ENCODE peak calls at places on chromosome 10, in four cellular contexts. M is lung microvascular endothelial cell, P is esophagus squamous epithelium, B is Caco-2. D is an unnamed sample.

GRCh38 chr10:71241114-71241898 is 28.9 kb downstream of the UNC5B start:
- DNase-seq in M (peak), P (no peak), B (no peak), D (no peak)

GRCh38 chr10:11272915-11273389 is 255.3 kb downstream of the CELF2 start:
- DNase-seq in M (no peak), P (no peak), B (no peak), D (no peak)

GRCh38 chr10:67697646-67698245 is 1.8 kb upstream of the CTNNA3 start:
- DNase-seq in M (peak), P (no peak), B (peak), D (no peak)

GRCh38 chr10:79946270-79947082 is 2.4 kb downstream of the SFTPD start:
- DNase-seq in M (no peak), P (no peak), B (no peak), D (no peak)

GRCh38 chr10:82813856-82814255 is 938.9 kb downstream of the NRG3 start:
- DNase-seq in M (no peak), P (no peak), B (peak), D (no peak)

GRCh38 chr10:117472872-117473271 is 69.7 kb upstream of the EMX2 start:
- DNase-seq in M (no peak), P (no peak), B (no peak), D (no peak)

GRCh38 chr10:131726460-131726861 is 174.3 kb upstream of the PPP2R2D start:
- DNase-seq in M (peak), P (no peak), B (no peak), D (no peak)

GRCh38 chr10:60760711-60761210 is 17.5 kb upstream of the CDK1 start:
- DNase-seq in M (no peak), P (no peak), B (no peak), D (no peak)

GRCh38 chr10:124293641-124294449 is 124.9 kb downstream of the OAT start:
- DNase-seq in M (no peak), P (no peak), B (no peak), D (no peak)

GRCh38 chr10:31999836-32000235 is 56.4 kb downstream of the KIF5B start:
- DNase-seq in M (no peak), P (no peak), B (no peak), D (no peak)

GRCh38 chr10:48684792-48685651 is at the start of gene WDFY4:
- DNase-seq in M (no peak), P (no peak), B (no peak), D (no peak)

GRCh38 chr10:1738950-1739349 is 1.6 kb upstream of the ADARB2 start:
- DNase-seq in M (no peak), P (no peak), B (no peak), D (no peak)

GRCh38 chr10:14173706-14174594 is 156.8 kb downstream of the FRMD4A start:
- DNase-seq in M (peak), P (no peak), B (peak), D (no peak)

GRCh38 chr10:115827650-115828049 is 445.4 kb downstream of the GFRA1 start:
- DNase-seq in M (no peak), P (no peak), B (no peak), D (no peak)

GRCh38 chr10:15329437-15329836 is 41.7 kb downstream of the FAM171A1 start:
- DNase-seq in M (no peak), P (no peak), B (no peak), D (no peak)

GRCh38 chr10:6327906-6328707 is 125.4 kb downstream of the PFKFB3 start:
- DNase-seq in M (no peak), P (no peak), B (no peak), D (no peak)

GRCh38 chr10:99682752-99683151 is 23.4 kb downstream of the ENTPD7 start:
- DNase-seq in M (peak), P (no peak), B (peak), D (no peak)

GRCh38 chr10:104342941-104343411 is 4.7 kb upstream of the ITPRIP start:
- DNase-seq in M (peak), P (no peak), B (no peak), D (no peak)

GRCh38 chr10:59432207-59432900 is 70.0 kb upstream of the FAM13C start:
- DNase-seq in M (no peak), P (no peak), B (no peak), D (no peak)

GRCh38 chr10:105063796-105064195 is 422.7 kb downstream of the SORCS3 start:
- DNase-seq in M (no peak), P (no peak), B (peak), D (no peak)

GRCh38 chr10:50397312-50398140 is 146.2 kb upstream of the ASAH2 start:
- DNase-seq in M (no peak), P (no peak), B (no peak), D (no peak)

GRCh38 chr10:21989453-21990154 is 13.9 kb downstream of the DNAJC1 start:
- DNase-seq in M (peak), P (no peak), B (peak), D (peak)

GRCh38 chr10:114704720-114705119 is 46.6 kb upstream of the ABLIM1 start:
- DNase-seq in M (no peak), P (no peak), B (no peak), D (no peak)

GRCh38 chr10:51427758-51428157 is 271.6 kb downstream of the CSTF2T start:
- DNase-seq in M (no peak), P (no peak), B (no peak), D (no peak)

GRCh38 chr10:70343312-70343711 is 39.1 kb downstream of the LRRC20 start:
- DNase-seq in M (no peak), P (no peak), B (no peak), D (no peak)

GRCh38 chr10:86964847-86965190 is 3.5 kb upstream of the ADIRF start:
- DNase-seq in M (no peak), P (no peak), B (no peak), D (no peak)

GRCh38 chr10:97200616-97201015 is 14.9 kb upstream of the SLIT1 start:
- DNase-seq in M (no peak), P (no peak), B (no peak), D (no peak)

GRCh38 chr10:72954596-72955569 is at the start of gene PLA2G12B:
- DNase-seq in M (peak), P (no peak), B (peak), D (no peak)

GRCh38 chr10:78630944-78631838 is 437.6 kb upstream of the ZMIZ1 start:
- DNase-seq in M (no peak), P (no peak), B (no peak), D (no peak)

GRCh38 chr10:90798482-90798881 is 59.4 kb downstream of the HTR7 start:
- DNase-seq in M (no peak), P (no peak), B (no peak), D (no peak)

GRCh38 chr10:117461766-117462423 is 80.7 kb upstream of the EMX2 start:
- DNase-seq in M (peak), P (no peak), B (peak), D (no peak)

D was measured in T follicular helper cell.